ENCODE peak calls at places on chromosomes 7 and 10, in five cellular contexts. U, P, W, N and M are unnamed samples. For H3K36me3 and H3K27me3, the result is how much of the 10 kb centered on the place peaks cover.

GRCh38 chr7:131578602-131579001 is 22.2 kb upstream of the PODXL start:
- DNase-seq in U (no peak), P (no peak), W (peak), N (no peak), M (no peak)

GRCh38 chr7:149774237-149775175 is 1.1 kb upstream of the ZNF467 start:
- DNase-seq in U (peak), P (no peak), W (peak), N (no peak), M (peak)

GRCh38 chr10:8183241-8183704 is 128.8 kb downstream of the GATA3 start:
- DNase-seq in U (no peak), P (no peak), W (peak), N (no peak), M (no peak)

GRCh38 chr7:138892808-138893207 is 88.4 kb downstream of the KIAA1549 start:
- DNase-seq in U (no peak), P (no peak), W (no peak), N (no peak), M (no peak)

GRCh38 chr7:8724080-8724718 is 290.8 kb downstream of the NXPH1 start:
- DNase-seq in U (no peak), P (no peak), W (peak), N (peak), M (peak)

GRCh38 chr10:122336961-122337360 is 37.5 kb upstream of the PLEKHA1 start:
- DNase-seq in U (no peak), P (no peak), W (no peak), N (no peak), M (no peak)

GRCh38 chr7:98754041-98754479 is 115.8 kb downstream of the TMEM130 start:
- DNase-seq in U (no peak), P (no peak), W (peak), N (no peak), M (no peak)

GRCh38 chr7:159091480-159092475 is 52.9 kb downstream of the VIPR2 start:
- DNase-seq in U (peak), P (no peak), W (no peak), N (no peak), M (peak)

GRCh38 chr7:34523233-34523918 is 134.6 kb upstream of the NPSR1 start:
- DNase-seq in U (no peak), P (no peak), W (no peak), N (no peak), M (no peak)

GRCh38 chr7:31125171-31125570 is 73.1 kb downstream of the ADCYAP1R1 start:
- DNase-seq in U (no peak), P (no peak), W (no peak), N (no peak), M (no peak)

GRCh38 chr7:111357691-111358090 is 204.6 kb downstream of the IMMP2L start:
- DNase-seq in U (no peak), P (no peak), W (no peak), N (no peak), M (no peak)

GRCh38 chr10:97003804-97004201 is 171.7 kb downstream of the LCOR start:
- DNase-seq in U (no peak), P (no peak), W (no peak), N (no peak), M (no peak)

GRCh38 chr10:34641913-34642558 is 173.1 kb downstream of the PARD3 start:
- DNase-seq in U (no peak), P (no peak), W (no peak), N (no peak), M (no peak)

GRCh38 chr10:118112496-118113125 is 65.9 kb upstream of the RAB11FIP2 start:
- DNase-seq in U (no peak), P (no peak), W (no peak), N (no peak), M (no peak)

GRCh38 chr10:77386833-77387232 is 250.8 kb downstream of the KCNMA1 start:
- DNase-seq in U (no peak), P (no peak), W (no peak), N (no peak), M (no peak)

GRCh38 chr7:3159445-3159844 is 115.8 kb upstream of the CARD11 start:
- DNase-seq in U (no peak), P (no peak), W (no peak), N (no peak), M (no peak)

GRCh38 chr10:42421812-42422211 is 216.6 kb downstream of the ZNF33B start:
- DNase-seq in U (no peak), P (no peak), W (no peak), N (no peak), M (no peak)

GRCh38 chr7:100897772-100898454 is 2.2 kb upstream of the ACHE start:
- DNase-seq in U (no peak), P (no peak), W (no peak), N (peak), M (peak)

GRCh38 chr7:79982151-79982770 is 152.4 kb upstream of the GNAI1 start:
- DNase-seq in U (no peak), P (no peak), W (no peak), N (no peak), M (no peak)

GRCh38 chr10:72164617-72165016 is 51.2 kb upstream of the ANAPC16 start:
- DNase-seq in U (no peak), P (no peak), W (no peak), N (no peak), M (no peak)

GRCh38 chr10:42519761-42520460 is 118.5 kb downstream of the ZNF33B start:
- DNase-seq in U (no peak), P (no peak), W (peak), N (no peak), M (no peak)

GRCh38 chr7:39910108-39910869 is 39.8 kb upstream of the CDK13 start:
- DNase-seq in U (no peak), P (no peak), W (no peak), N (no peak), M (no peak)

GRCh38 chr10:117174439-117175214 is 22.7 kb upstream of the KCNK18 start:
- DNase-seq in U (peak), P (peak), W (peak), N (peak), M (peak)

GRCh38 chr10:124886195-124886594 is 55.7 kb upstream of the ZRANB1 start:
- DNase-seq in U (peak), P (no peak), W (no peak), N (no peak), M (no peak)

GRCh38 chr7:78176186-78176585 is 377.6 kb downstream of the PHTF2 start:
- DNase-seq in U (no peak), P (peak), W (no peak), N (no peak), M (no peak)

GRCh38 chr10:10647331-10647730 is 370.3 kb upstream of the CELF2 start:
- DNase-seq in U (no peak), P (no peak), W (peak), N (no peak), M (no peak)
- H3K36me3 ChIP-seq in U (under half), P (under half), W (under half), N (under half), M (under half)

GRCh38 chr10:130111848-130112180 is 1.2 kb upstream of the C10orf143 start:
- DNase-seq in U (no peak), P (no peak), W (no peak), N (no peak), M (no peak)

GRCh38 chr10:130110236-130111114 is at the start of gene C10orf143:
- DNase-seq in U (peak), P (peak), W (peak), N (peak), M (peak)

GRCh38 chr10:130111115-130111847 is 651 bp upstream of the C10orf143 start:
- DNase-seq in U (peak), P (peak), W (peak), N (peak), M (peak)

GRCh38 chr10:130109796-130110235 is 814 bp downstream of the C10orf143 start:
- DNase-seq in U (no peak), P (peak), W (peak), N (peak), M (peak)

GRCh38 chr10:130108934-130109604 is 1.6 kb downstream of the C10orf143 start:
- DNase-seq in U (no peak), P (no peak), W (no peak), N (no peak), M (no peak)
- H3K4me3 ChIP-seq in U (peak), P (no peak), W (no peak), N (peak), M (peak)

DNA sequence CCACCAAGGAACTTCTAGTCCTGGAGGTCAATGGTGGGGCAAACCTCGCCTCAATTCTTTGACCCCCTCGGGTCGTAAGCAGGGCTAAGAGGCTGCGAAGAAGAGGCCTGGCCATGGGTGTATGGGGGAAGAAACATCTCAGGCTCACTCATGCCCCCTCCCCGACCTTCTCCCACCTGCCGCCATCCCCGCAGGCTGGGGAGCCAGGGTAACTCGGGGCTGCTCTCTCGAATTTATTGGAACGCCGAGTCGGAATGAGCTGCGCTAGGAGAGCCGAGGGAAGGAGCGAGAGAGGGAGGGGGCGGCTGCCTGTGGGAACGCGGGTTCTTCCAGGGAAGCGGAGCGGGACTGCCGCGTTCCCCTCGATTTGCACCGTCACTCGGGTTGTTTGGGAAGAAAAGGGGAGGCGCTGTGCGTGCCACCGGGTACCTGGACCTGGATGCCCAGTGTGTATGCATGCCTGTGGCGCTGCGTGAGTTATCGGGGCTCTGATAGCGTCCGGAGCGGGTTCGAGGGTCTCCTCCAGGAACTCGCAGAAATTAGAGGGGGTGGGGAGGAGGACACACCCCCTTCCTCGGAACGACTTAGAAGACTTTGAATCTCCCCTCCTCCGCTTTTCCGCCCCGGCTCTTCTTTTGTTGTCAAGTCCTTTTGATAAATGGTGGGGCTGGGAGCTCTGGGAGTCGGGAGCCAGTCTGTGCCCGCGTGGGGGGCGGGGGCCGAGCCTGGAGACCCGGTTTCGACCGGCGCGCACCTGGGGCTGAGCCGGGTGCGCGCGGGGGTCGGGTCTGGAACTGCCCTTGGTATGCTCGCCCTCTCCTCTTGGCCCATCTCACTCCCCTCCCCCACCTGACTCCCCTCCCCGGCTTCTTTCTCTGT is 1.8 kb upstream of the ZNF503 start:
- DNase-seq in U (peak), P (no peak), W (peak), N (peak), M (peak)
- H3K27me3 ChIP-seq in U (under half), P (under half), W (half or more), N (under half), M (under half)

GRCh38 chr10:661891-662605 is 27.4 kb downstream of the DIP2C start:
- DNase-seq in U (no peak), P (no peak), W (no peak), N (no peak), M (peak)

GRCh38 chr10:663844-664243 is 25.6 kb downstream of the DIP2C start:
- DNase-seq in U (peak), P (no peak), W (no peak), N (no peak), M (peak)

GRCh38 chr10:664248-664647 is 25.2 kb downstream of the DIP2C start:
- DNase-seq in U (no peak), P (no peak), W (no peak), N (no peak), M (no peak)

GRCh38 chr10:662686-663465 is 26.6 kb downstream of the DIP2C start:
- DNase-seq in U (no peak), P (no peak), W (no peak), N (no peak), M (peak)

DNA sequence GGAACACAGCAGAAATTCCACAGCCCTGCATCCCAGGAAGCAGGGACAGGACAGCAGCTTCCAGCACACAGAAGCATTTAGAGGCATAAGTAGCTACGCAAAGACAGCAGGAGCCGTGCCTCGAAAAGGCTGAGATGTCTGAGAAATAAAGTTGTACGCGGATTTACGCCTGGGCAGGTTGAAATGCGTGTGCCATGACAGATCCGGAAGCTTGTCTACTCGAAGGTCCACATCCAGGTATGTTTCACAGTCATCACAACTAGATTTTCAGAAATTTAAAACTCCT is 26.1 kb downstream of the DIP2C start:
- DNase-seq in U (no peak), P (no peak), W (no peak), N (no peak), M (no peak)
- H3K36me3 ChIP-seq in U (under half), P (under half), W (under half), N (under half), M (under half)